ENCODE peak calls at places on chromosome 16, in seven cellular contexts. One of them, this sample, is unnamed.

GRCh38 chr16:27751676-27752075 is 201.7 kb downstream of the KATNIP start:
- DNase-seq in SK-N-SH: no peak
- DNase-seq in GM12878: no peak
- DNase-seq in HepG2: no peak
- DNase-seq in K562: no peak
- DNase-seq in GM12892: no peak
- DNase-seq in H1: no peak
- DNase-seq in this sample: no peak

GRCh38 chr16:4680673-4681470 is 12.5 kb upstream of the NUDT16L1 start:
- DNase-seq in SK-N-SH: no peak
- DNase-seq in GM12878: no peak
- DNase-seq in HepG2: no peak
- DNase-seq in K562: no peak
- DNase-seq in GM12892: no peak
- DNase-seq in H1: no peak
- DNase-seq in this sample: no peak

GRCh38 chr16:81626181-81626674 is 152.9 kb upstream of the PLCG2 start:
- DNase-seq in SK-N-SH: no peak
- DNase-seq in GM12878: no peak
- DNase-seq in HepG2: no peak
- DNase-seq in K562: no peak
- DNase-seq in GM12892: no peak
- DNase-seq in H1: no peak
- DNase-seq in this sample: no peak

GRCh38 chr16:57167951-57168350 is 17.9 kb downstream of the PSME3IP1 start:
- DNase-seq in SK-N-SH: peak
- DNase-seq in GM12878: no peak
- DNase-seq in HepG2: peak
- DNase-seq in K562: peak
- DNase-seq in GM12892: no peak
- DNase-seq in H1: no peak
- DNase-seq in this sample: no peak

GRCh38 chr16:57284952-57285263 is 436 bp upstream of the PLLP start:
- DNase-seq in SK-N-SH: no peak
- DNase-seq in GM12878: no peak
- DNase-seq in HepG2: no peak
- DNase-seq in K562: no peak
- DNase-seq in GM12892: no peak
- DNase-seq in H1: no peak
- DNase-seq in this sample: no peak

GRCh38 chr16:8905795-8906591 is 23.8 kb downstream of the LITAFD start:
- DNase-seq in SK-N-SH: no peak
- DNase-seq in GM12878: no peak
- DNase-seq in HepG2: peak
- DNase-seq in K562: no peak
- DNase-seq in GM12892: no peak
- DNase-seq in H1: no peak
- DNase-seq in this sample: no peak

GRCh38 chr16:66028505-66029216 is 337.8 kb upstream of the CDH5 start:
- DNase-seq in SK-N-SH: no peak
- DNase-seq in GM12878: no peak
- DNase-seq in HepG2: no peak
- DNase-seq in K562: no peak
- DNase-seq in GM12892: no peak
- DNase-seq in H1: no peak
- DNase-seq in this sample: no peak

GRCh38 chr16:24609740-24610420 is 70.5 kb downstream of the RBBP6 start:
- DNase-seq in SK-N-SH: peak
- DNase-seq in GM12878: no peak
- DNase-seq in HepG2: peak
- DNase-seq in K562: no peak
- DNase-seq in GM12892: no peak
- DNase-seq in H1: peak
- DNase-seq in this sample: peak

GRCh38 chr16:29820271-29820701 is at the start of gene MVP:
- DNase-seq in SK-N-SH: peak
- DNase-seq in GM12878: no peak
- DNase-seq in HepG2: no peak
- DNase-seq in K562: peak
- DNase-seq in GM12892: peak
- DNase-seq in H1: peak
- DNase-seq in this sample: peak

GRCh38 chr16:87600246-87600645 is 2.1 kb upstream of the JPH3 start:
- DNase-seq in SK-N-SH: no peak
- DNase-seq in GM12878: no peak
- DNase-seq in HepG2: no peak
- DNase-seq in K562: no peak
- DNase-seq in GM12892: no peak
- DNase-seq in H1: no peak
- DNase-seq in this sample: no peak

GRCh38 chr16:58264961-58265479 is 29.8 kb downstream of the PRSS54 start:
- DNase-seq in SK-N-SH: peak
- DNase-seq in GM12878: no peak
- DNase-seq in HepG2: no peak
- DNase-seq in K562: peak
- DNase-seq in GM12892: no peak
- DNase-seq in H1: no peak
- DNase-seq in this sample: no peak

GRCh38 chr16:17412221-17412620 is 58.5 kb downstream of the XYLT1 start:
- DNase-seq in SK-N-SH: no peak
- DNase-seq in GM12878: no peak
- DNase-seq in HepG2: no peak
- DNase-seq in K562: no peak
- DNase-seq in GM12892: no peak
- DNase-seq in H1: no peak
- DNase-seq in this sample: no peak

GRCh38 chr16:27040671-27041070 is 26.1 kb upstream of the C16orf82 start:
- DNase-seq in SK-N-SH: no peak
- DNase-seq in GM12878: no peak
- DNase-seq in HepG2: no peak
- DNase-seq in K562: no peak
- DNase-seq in GM12892: no peak
- DNase-seq in H1: no peak
- DNase-seq in this sample: no peak

GRCh38 chr16:57619606-57620315 is 8.7 kb upstream of the ADGRG1 start:
- DNase-seq in SK-N-SH: no peak
- DNase-seq in GM12878: no peak
- DNase-seq in HepG2: peak
- DNase-seq in K562: no peak
- DNase-seq in GM12892: no peak
- DNase-seq in H1: peak
- DNase-seq in this sample: no peak

GRCh38 chr16:12083625-12084024 is 107.1 kb downstream of the SNX29 start:
- DNase-seq in SK-N-SH: no peak
- DNase-seq in GM12878: no peak
- DNase-seq in HepG2: no peak
- DNase-seq in K562: no peak
- DNase-seq in GM12892: no peak
- DNase-seq in H1: no peak
- DNase-seq in this sample: no peak
- TF ChIP-seq TAF1 in SK-N-SH: no peak
- TF ChIP-seq TAF1 in GM12878: no peak
- TF ChIP-seq TAF1 in HepG2: no peak
- TF ChIP-seq TAF1 in K562: no peak
- TF ChIP-seq TAF1 in GM12892: no peak
- TF ChIP-seq TAF1 in H1: no peak
- TF ChIP-seq TAF1 in this sample: no peak

GRCh38 chr16:49260253-49260652 is 21.4 kb downstream of the CBLN1 start:
- DNase-seq in SK-N-SH: no peak
- DNase-seq in GM12878: no peak
- DNase-seq in HepG2: no peak
- DNase-seq in K562: no peak
- DNase-seq in GM12892: no peak
- DNase-seq in H1: no peak
- DNase-seq in this sample: no peak
- TF ChIP-seq TAF1 in SK-N-SH: no peak
- TF ChIP-seq TAF1 in GM12878: no peak
- TF ChIP-seq TAF1 in HepG2: no peak
- TF ChIP-seq TAF1 in K562: no peak
- TF ChIP-seq TAF1 in GM12892: no peak
- TF ChIP-seq TAF1 in H1: no peak
- TF ChIP-seq TAF1 in this sample: no peak

GRCh38 chr16:49411121-49411970 is 37.7 kb downstream of the C16orf78 start:
- DNase-seq in SK-N-SH: no peak
- DNase-seq in GM12878: no peak
- DNase-seq in HepG2: no peak
- DNase-seq in K562: no peak
- DNase-seq in GM12892: no peak
- DNase-seq in H1: no peak
- DNase-seq in this sample: no peak

GRCh38 chr16:49405123-49405522 is 31.5 kb downstream of the C16orf78 start:
- DNase-seq in SK-N-SH: no peak
- DNase-seq in GM12878: no peak
- DNase-seq in HepG2: no peak
- DNase-seq in K562: no peak
- DNase-seq in GM12892: no peak
- DNase-seq in H1: no peak
- DNase-seq in this sample: no peak

GRCh38 chr16:49409121-49409520 is 35.5 kb downstream of the C16orf78 start:
- DNase-seq in SK-N-SH: no peak
- DNase-seq in GM12878: no peak
- DNase-seq in HepG2: no peak
- DNase-seq in K562: no peak
- DNase-seq in GM12892: no peak
- DNase-seq in H1: no peak
- DNase-seq in this sample: no peak

GRCh38 chr16:49410226-49410625 is 36.6 kb downstream of the C16orf78 start:
- DNase-seq in SK-N-SH: no peak
- DNase-seq in GM12878: no peak
- DNase-seq in HepG2: no peak
- DNase-seq in K562: no peak
- DNase-seq in GM12892: no peak
- DNase-seq in H1: no peak
- DNase-seq in this sample: no peak

DNA sequence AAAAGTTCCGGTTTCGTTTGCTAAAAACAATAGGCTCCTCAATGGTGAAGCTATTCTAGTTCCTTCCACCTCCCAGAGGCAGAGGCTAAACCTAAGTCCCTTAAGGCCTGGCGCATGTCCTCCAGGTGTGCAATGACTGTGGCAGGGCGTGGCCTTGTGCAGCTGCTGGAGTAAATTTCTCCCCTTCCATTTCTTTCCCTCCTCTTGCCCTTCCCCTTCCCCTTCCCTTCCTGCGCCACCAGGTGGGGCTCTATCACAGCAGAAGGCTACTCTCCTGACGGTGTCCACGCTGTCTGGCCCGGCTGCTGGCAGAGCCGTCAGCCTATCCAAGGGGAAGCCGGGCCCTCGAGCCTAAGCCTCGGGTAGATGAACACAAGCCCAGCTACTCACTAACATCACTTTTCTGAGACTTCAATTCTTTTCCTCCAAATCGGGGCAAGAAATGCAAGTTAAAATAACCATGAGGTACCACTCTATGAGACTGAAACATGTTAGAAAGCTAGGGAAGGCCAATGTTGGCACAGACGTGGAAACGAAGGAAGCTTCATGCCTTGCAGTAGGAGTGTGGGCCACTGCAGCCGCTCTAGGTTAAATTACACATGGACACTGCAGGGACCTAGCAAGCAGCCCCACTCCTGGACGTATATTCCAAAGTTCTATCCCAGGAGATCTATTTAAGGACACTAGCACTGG is 34.4 kb downstream of the C16orf78 start:
- DNase-seq in SK-N-SH: peak
- DNase-seq in GM12878: peak
- DNase-seq in HepG2: peak
- DNase-seq in K562: peak
- DNase-seq in GM12892: peak
- DNase-seq in H1: peak
- DNase-seq in this sample: peak
- TF ChIP-seq TAF1 in SK-N-SH: no peak
- TF ChIP-seq TAF1 in GM12878: no peak
- TF ChIP-seq TAF1 in HepG2: no peak
- TF ChIP-seq TAF1 in K562: no peak
- TF ChIP-seq TAF1 in GM12892: no peak
- TF ChIP-seq TAF1 in H1: no peak
- TF ChIP-seq TAF1 in this sample: no peak

DNA sequence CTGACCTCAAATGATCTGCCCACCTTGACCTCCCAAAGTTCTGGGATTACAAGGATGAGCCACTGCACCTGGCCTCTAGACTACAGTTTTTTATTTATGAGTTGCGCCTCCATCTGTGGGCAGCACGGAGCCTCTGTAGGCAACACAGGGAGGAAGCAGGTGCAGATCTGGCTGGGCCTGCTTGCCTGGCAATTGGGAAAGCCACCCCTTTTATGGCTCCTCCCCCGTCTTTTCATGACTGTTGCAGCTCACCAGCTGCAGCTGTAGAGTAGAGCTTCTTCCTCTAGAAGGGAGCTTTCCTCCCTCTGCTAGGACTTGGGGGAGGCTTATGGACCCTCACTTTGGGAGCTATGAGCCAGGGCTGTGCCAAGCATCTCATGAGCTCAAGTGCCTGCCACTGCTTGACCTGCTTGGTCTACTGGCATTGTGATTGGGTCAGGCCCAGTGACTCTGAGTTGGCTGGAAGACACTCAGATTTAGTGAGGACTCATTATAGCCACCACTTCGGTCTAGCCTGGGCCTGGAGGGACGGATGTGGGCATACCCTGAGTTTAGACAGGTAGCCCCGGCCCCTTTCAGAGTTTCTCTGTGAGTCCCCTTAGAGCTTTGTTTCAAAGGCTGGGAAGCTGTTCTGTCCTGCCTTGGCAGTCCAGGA is 6.9 kb upstream of the SLC7A6 start:
- DNase-seq in SK-N-SH: no peak
- DNase-seq in GM12878: no peak
- DNase-seq in HepG2: no peak
- DNase-seq in K562: no peak
- DNase-seq in GM12892: peak
- DNase-seq in H1: no peak
- DNase-seq in this sample: peak
- TF ChIP-seq TAF1 in SK-N-SH: no peak
- TF ChIP-seq TAF1 in GM12878: no peak
- TF ChIP-seq TAF1 in HepG2: no peak
- TF ChIP-seq TAF1 in K562: no peak
- TF ChIP-seq TAF1 in GM12892: no peak
- TF ChIP-seq TAF1 in H1: no peak
- TF ChIP-seq TAF1 in this sample: no peak